ENCODE peak calls at places on chromosomes 16 and 17, in seven cellular contexts. One of them, this sample, is unnamed.

GRCh38 chr17:29653995-29654714 is 31.4 kb upstream of the CORO6 start:
- DNase-seq in posterior vena cava: no peak
- DNase-seq in lung: no peak
- DNase-seq in NCI-H1436: no peak
- DNase-seq in EL: no peak
- DNase-seq in activated CD4-positive, CD25-positive, alpha-beta regulatory T cell: no peak
- DNase-seq in T-helper 1 cell: no peak
- DNase-seq in this sample: no peak

GRCh38 chr16:56231-56927 is 2.8 kb downstream of the SNRNP25 start:
- DNase-seq in posterior vena cava: no peak
- DNase-seq in lung: no peak
- DNase-seq in NCI-H1436: no peak
- DNase-seq in EL: no peak
- DNase-seq in activated CD4-positive, CD25-positive, alpha-beta regulatory T cell: no peak
- DNase-seq in T-helper 1 cell: no peak
- DNase-seq in this sample: no peak

GRCh38 chr16:13148836-13149235 is 247.4 kb downstream of the SHISA9 start:
- DNase-seq in posterior vena cava: no peak
- DNase-seq in lung: no peak
- DNase-seq in NCI-H1436: no peak
- DNase-seq in EL: no peak
- DNase-seq in activated CD4-positive, CD25-positive, alpha-beta regulatory T cell: no peak
- DNase-seq in T-helper 1 cell: no peak
- DNase-seq in this sample: no peak

GRCh38 chr16:70529051-70529777 is 5.6 kb downstream of the SF3B3 start:
- DNase-seq in posterior vena cava: no peak
- DNase-seq in lung: no peak
- DNase-seq in NCI-H1436: no peak
- DNase-seq in EL: peak
- DNase-seq in activated CD4-positive, CD25-positive, alpha-beta regulatory T cell: no peak
- DNase-seq in T-helper 1 cell: peak
- DNase-seq in this sample: peak

GRCh38 chr16:10386517-10387377 is 886 bp downstream of the ATF7IP2 start:
- DNase-seq in posterior vena cava: no peak
- DNase-seq in lung: no peak
- DNase-seq in NCI-H1436: no peak
- DNase-seq in EL: no peak
- DNase-seq in activated CD4-positive, CD25-positive, alpha-beta regulatory T cell: no peak
- DNase-seq in T-helper 1 cell: peak
- DNase-seq in this sample: peak

GRCh38 chr17:45320931-45321461 is 4.2 kb upstream of the MAP3K14 start:
- DNase-seq in posterior vena cava: no peak
- DNase-seq in lung: no peak
- DNase-seq in NCI-H1436: no peak
- DNase-seq in EL: peak
- DNase-seq in activated CD4-positive, CD25-positive, alpha-beta regulatory T cell: no peak
- DNase-seq in T-helper 1 cell: peak
- DNase-seq in this sample: peak

GRCh38 chr16:74999683-75000480 is 1.1 kb downstream of the ZNRF1 start:
- DNase-seq in posterior vena cava: peak
- DNase-seq in lung: peak
- DNase-seq in NCI-H1436: peak
- DNase-seq in EL: peak
- DNase-seq in activated CD4-positive, CD25-positive, alpha-beta regulatory T cell: peak
- DNase-seq in T-helper 1 cell: peak
- DNase-seq in this sample: peak

GRCh38 chr17:78541488-78542237 is 35.5 kb downstream of the DNAH17 start:
- DNase-seq in posterior vena cava: peak
- DNase-seq in lung: no peak
- DNase-seq in NCI-H1436: no peak
- DNase-seq in EL: peak
- DNase-seq in activated CD4-positive, CD25-positive, alpha-beta regulatory T cell: no peak
- DNase-seq in T-helper 1 cell: no peak
- DNase-seq in this sample: no peak

GRCh38 chr17:58324409-58325288 is 3.9 kb downstream of the TSPOAP1 start:
- DNase-seq in posterior vena cava: peak
- DNase-seq in lung: no peak
- DNase-seq in NCI-H1436: peak
- DNase-seq in EL: peak
- DNase-seq in activated CD4-positive, CD25-positive, alpha-beta regulatory T cell: no peak
- DNase-seq in T-helper 1 cell: no peak
- DNase-seq in this sample: peak

GRCh38 chr16:303760-304505 is 21.0 kb downstream of the PDIA2 start:
- DNase-seq in posterior vena cava: no peak
- DNase-seq in lung: no peak
- DNase-seq in NCI-H1436: no peak
- DNase-seq in EL: no peak
- DNase-seq in activated CD4-positive, CD25-positive, alpha-beta regulatory T cell: no peak
- DNase-seq in T-helper 1 cell: no peak
- DNase-seq in this sample: no peak

GRCh38 chr17:39277110-39277509 is 51.4 kb upstream of the STAC2 start:
- DNase-seq in posterior vena cava: no peak
- DNase-seq in lung: no peak
- DNase-seq in NCI-H1436: no peak
- DNase-seq in EL: no peak
- DNase-seq in activated CD4-positive, CD25-positive, alpha-beta regulatory T cell: no peak
- DNase-seq in T-helper 1 cell: no peak
- DNase-seq in this sample: no peak

GRCh38 chr17:10149573-10150399 is 48.6 kb downstream of the GAS7 start:
- DNase-seq in posterior vena cava: no peak
- DNase-seq in lung: no peak
- DNase-seq in NCI-H1436: no peak
- DNase-seq in EL: peak
- DNase-seq in activated CD4-positive, CD25-positive, alpha-beta regulatory T cell: no peak
- DNase-seq in T-helper 1 cell: peak
- DNase-seq in this sample: no peak

GRCh38 chr17:74757931-74758845 is 9.8 kb downstream of the NHERF1 start:
- DNase-seq in posterior vena cava: no peak
- DNase-seq in lung: no peak
- DNase-seq in NCI-H1436: peak
- DNase-seq in EL: no peak
- DNase-seq in activated CD4-positive, CD25-positive, alpha-beta regulatory T cell: no peak
- DNase-seq in T-helper 1 cell: no peak
- DNase-seq in this sample: no peak

GRCh38 chr16:75942351-75942750 is 216.1 kb upstream of the CPHXL start:
- DNase-seq in posterior vena cava: no peak
- DNase-seq in lung: no peak
- DNase-seq in NCI-H1436: no peak
- DNase-seq in EL: no peak
- DNase-seq in activated CD4-positive, CD25-positive, alpha-beta regulatory T cell: no peak
- DNase-seq in T-helper 1 cell: no peak
- DNase-seq in this sample: no peak

GRCh38 chr17:69954241-69954933 is 120.6 kb upstream of the KCNJ16 start:
- DNase-seq in posterior vena cava: no peak
- DNase-seq in lung: no peak
- DNase-seq in NCI-H1436: no peak
- DNase-seq in EL: peak
- DNase-seq in activated CD4-positive, CD25-positive, alpha-beta regulatory T cell: no peak
- DNase-seq in T-helper 1 cell: no peak
- DNase-seq in this sample: no peak

GRCh38 chr17:50638851-50639767 is 4.4 kb downstream of the ABCC3 start:
- DNase-seq in posterior vena cava: peak
- DNase-seq in lung: peak
- DNase-seq in NCI-H1436: peak
- DNase-seq in EL: peak
- DNase-seq in activated CD4-positive, CD25-positive, alpha-beta regulatory T cell: no peak
- DNase-seq in T-helper 1 cell: no peak
- DNase-seq in this sample: peak

GRCh38 chr17:45651145-45651713 is 132.9 kb upstream of the CRHR1 start:
- DNase-seq in posterior vena cava: peak
- DNase-seq in lung: no peak
- DNase-seq in NCI-H1436: no peak
- DNase-seq in EL: no peak
- DNase-seq in activated CD4-positive, CD25-positive, alpha-beta regulatory T cell: no peak
- DNase-seq in T-helper 1 cell: no peak
- DNase-seq in this sample: no peak

GRCh38 chr17:81094224-81094743 is 59.3 kb downstream of the BAIAP2 start:
- DNase-seq in posterior vena cava: no peak
- DNase-seq in lung: no peak
- DNase-seq in NCI-H1436: no peak
- DNase-seq in EL: no peak
- DNase-seq in activated CD4-positive, CD25-positive, alpha-beta regulatory T cell: no peak
- DNase-seq in T-helper 1 cell: no peak
- DNase-seq in this sample: no peak

GRCh38 chr17:77214743-77215142 is 74.0 kb downstream of the SEC14L1 start:
- DNase-seq in posterior vena cava: peak
- DNase-seq in lung: peak
- DNase-seq in NCI-H1436: no peak
- DNase-seq in EL: peak
- DNase-seq in activated CD4-positive, CD25-positive, alpha-beta regulatory T cell: no peak
- DNase-seq in T-helper 1 cell: no peak
- DNase-seq in this sample: peak